ENCODE peak calls at places on chromosomes 6 and 20, in eight cellular contexts. T is D341Med, W is left ventricle myocardium inferior, V is T-cell, Z is progenitor cell of endocrine pancreas, M is NCI-H460, Y is mucosa of gallbladder, G is CD14-positive monocyte. S is an unnamed sample.

GRCh38 chr6:6701864-6702263 is 113.3 kb downstream of the LY86 start:
- DNase-seq in T (no peak), W (no peak), V (no peak), Z (no peak), M (no peak), Y (no peak), G (no peak), S (no peak)

GRCh38 chr6:2839195-2839981 is 2.3 kb downstream of the SERPINB1 start:
- DNase-seq in T (no peak), W (no peak), V (no peak), Z (no peak), M (no peak), Y (no peak), G (no peak), S (no peak)

GRCh38 chr6:159151266-159151855 is 17.8 kb upstream of the FNDC1 start:
- DNase-seq in T (peak), W (peak), V (no peak), Z (no peak), M (peak), Y (peak), G (no peak), S (peak)

GRCh38 chr6:163837681-163838431 is 423.3 kb downstream of the QKI start:
- DNase-seq in T (no peak), W (peak), V (no peak), Z (no peak), M (no peak), Y (no peak), G (no peak), S (no peak)

GRCh38 chr6:4673861-4674260 is 102.3 kb upstream of the CDYL start:
- DNase-seq in T (no peak), W (no peak), V (no peak), Z (no peak), M (no peak), Y (no peak), G (no peak), S (no peak)

GRCh38 chr6:13846841-13847240 is 32.5 kb upstream of the MCUR1 start:
- DNase-seq in T (peak), W (no peak), V (no peak), Z (no peak), M (no peak), Y (no peak), G (no peak), S (no peak)

GRCh38 chr20:62288535-62289105 is 14.2 kb upstream of the ADRM1 start:
- DNase-seq in T (no peak), W (no peak), V (no peak), Z (no peak), M (no peak), Y (no peak), G (no peak), S (no peak)

GRCh38 chr6:148807784-148808183 is 61.0 kb downstream of the UST start:
- DNase-seq in T (no peak), W (no peak), V (no peak), Z (no peak), M (no peak), Y (peak), G (no peak), S (no peak)

GRCh38 chr6:84457276-84457675 is 229.8 kb upstream of the CEP162 start:
- DNase-seq in T (no peak), W (no peak), V (no peak), Z (no peak), M (no peak), Y (no peak), G (no peak), S (no peak)

GRCh38 chr20:62367136-62367482 is at the start of gene LAMA5:
- DNase-seq in T (peak), W (peak), V (no peak), Z (peak), M (no peak), Y (no peak), G (no peak), S (no peak)

GRCh38 chr20:19767070-19767469 is 9.0 kb downstream of the RIN2 start:
- DNase-seq in T (no peak), W (no peak), V (no peak), Z (no peak), M (no peak), Y (no peak), G (no peak), S (no peak)

GRCh38 chr6:152146385-152146784 is 338.9 kb downstream of the ESR1 start:
- DNase-seq in T (no peak), W (no peak), V (no peak), Z (no peak), M (no peak), Y (no peak), G (no peak), S (peak)